ENCODE peak calls at places on chromosomes 16 and 17, in six cellular contexts. Q is activated CD4-positive, alpha-beta T cell treated with anti-CD3 and anti-CD28 coated beads, Interleukin-2, amount 10 ng/mL, durations not matched to agents 7 days and 5 days; A is heart right ventricle; D is dorsolateral prefrontal cortex; J is lower leg skin; B is CD4-positive, alpha-beta memory T cell. G is an unnamed sample.

GRCh38 chr17:33292184-33292980 is 713 bp downstream of the ASIC2 start:
- DNase-seq in Q (no peak), A (no peak), D (no peak), J (no peak), B (no peak), G (no peak)

GRCh38 chr16:85055503-85056210 is 28.1 kb downstream of the KIAA0513 start:
- DNase-seq in Q (peak; percentile 94), A (no peak), D (peak; percentile 54), J (no peak), B (peak; percentile 93), G (no peak)

GRCh38 chr16:87101903-87102302 is 215.3 kb downstream of the C16orf95 start:
- DNase-seq in Q (no peak), A (no peak), D (no peak), J (peak; percentile 3), B (no peak), G (peak; percentile 59)

GRCh38 chr17:82367724-82368524 is 3.6 kb upstream of the UTS2R start:
- DNase-seq in Q (no peak), A (no peak), D (no peak), J (no peak), B (no peak), G (no peak)

GRCh38 chr17:37570527-37571093 is 38.6 kb downstream of the SYNRG start:
- DNase-seq in Q (peak; percentile 25), A (peak; percentile 16), D (peak; percentile 36), J (no peak), B (no peak), G (peak; percentile 64)

GRCh38 chr17:75817571-75817970 is 26.6 kb downstream of the UNC13D start:
- DNase-seq in Q (no peak), A (no peak), D (no peak), J (no peak), B (no peak), G (no peak)

GRCh38 chr17:67491678-67492019 is 114.6 kb downstream of the PITPNC1 start:
- DNase-seq in Q (no peak), A (no peak), D (no peak), J (peak; percentile 66), B (no peak), G (no peak)

GRCh38 chr17:27069842-27070508 is 223.9 kb upstream of the WSB1 start:
- DNase-seq in Q (no peak), A (no peak), D (no peak), J (no peak), B (no peak), G (no peak)

GRCh38 chr17:4150106-4150505 is 7.1 kb downstream of the CYB5D2 start:
- DNase-seq in Q (no peak), A (no peak), D (no peak), J (no peak), B (no peak), G (no peak)

GRCh38 chr17:76997981-76998531 is 129.9 kb downstream of the MGAT5B start:
- DNase-seq in Q (peak; percentile 78), A (no peak), D (no peak), J (no peak), B (peak; percentile 90), G (no peak)

GRCh38 chr16:50306287-50306686 is 39.9 kb downstream of the ADCY7 start:
- DNase-seq in Q (no peak), A (no peak), D (no peak), J (peak; percentile 76), B (no peak), G (no peak)

GRCh38 chr16:78770353-78771091 is 671.1 kb downstream of the WWOX start:
- DNase-seq in Q (peak; percentile 69), A (peak; percentile 70), D (peak; percentile 68), J (peak; percentile 94), B (peak; percentile 77), G (peak; percentile 65)

GRCh38 chr17:2634361-2634960 is 41.0 kb downstream of the PAFAH1B1 start:
- DNase-seq in Q (no peak), A (no peak), D (no peak), J (no peak), B (no peak), G (no peak)

GRCh38 chr17:5097101-5097834 is 14.4 kb downstream of the ZNF232 start:
- DNase-seq in Q (no peak), A (peak; percentile 82), D (no peak), J (peak; percentile 93), B (peak; percentile 25), G (peak; percentile 71)

GRCh38 chr16:54282202-54282922 is 4.2 kb downstream of the IRX3 start:
- DNase-seq in Q (no peak), A (peak; percentile 55), D (no peak), J (peak; percentile 88), B (no peak), G (peak; percentile 37)

G was measured in pancreas.